ENCODE peak calls at places on chromosomes 6 and 20, in four cellular contexts. One of them, this sample, is unnamed.

GRCh38 chr6:118350881-118351430 is 197.1 kb upstream of the PLN start:
- DNase-seq in HepG2: no peak
- DNase-seq in tibial artery: no peak
- DNase-seq in upper lobe of left lung: no peak
- DNase-seq in this sample: no peak

GRCh38 chr6:45472383-45472782 is 94.6 kb upstream of the SUPT3H start:
- DNase-seq in HepG2: no peak
- DNase-seq in tibial artery: no peak
- DNase-seq in upper lobe of left lung: no peak
- DNase-seq in this sample: no peak

GRCh38 chr20:62516345-62516744 is 40.5 kb upstream of the GATA5 start:
- DNase-seq in HepG2: peak; percentile 57
- DNase-seq in tibial artery: no peak
- DNase-seq in upper lobe of left lung: peak; percentile 68
- DNase-seq in this sample: no peak

GRCh38 chr6:161111256-161111655 is 119.7 kb downstream of the MAP3K4 start:
- DNase-seq in HepG2: no peak
- DNase-seq in tibial artery: no peak
- DNase-seq in upper lobe of left lung: no peak
- DNase-seq in this sample: no peak

GRCh38 chr20:47271216-47271615 is 85.3 kb downstream of the ZMYND8 start:
- DNase-seq in HepG2: no peak
- DNase-seq in tibial artery: no peak
- DNase-seq in upper lobe of left lung: no peak
- DNase-seq in this sample: peak; percentile 1

GRCh38 chr6:157070403-157071107 is 252.8 kb downstream of the TMEM242 start:
- DNase-seq in HepG2: no peak
- DNase-seq in tibial artery: no peak
- DNase-seq in upper lobe of left lung: no peak
- DNase-seq in this sample: no peak

GRCh38 chr20:52746768-52747167 is 225.4 kb upstream of the TSHZ2 start:
- DNase-seq in HepG2: no peak
- DNase-seq in tibial artery: no peak
- DNase-seq in upper lobe of left lung: no peak
- DNase-seq in this sample: no peak

GRCh38 chr20:49230575-49231211 is 11.5 kb downstream of the DDX27 start:
- DNase-seq in HepG2: no peak
- DNase-seq in tibial artery: no peak
- DNase-seq in upper lobe of left lung: no peak
- DNase-seq in this sample: no peak

GRCh38 chr6:23826587-23826986 is 299.4 kb upstream of the NRSN1 start:
- DNase-seq in HepG2: no peak
- DNase-seq in tibial artery: no peak
- DNase-seq in upper lobe of left lung: no peak
- DNase-seq in this sample: no peak

GRCh38 chr6:38169221-38169674 is 349.7 kb downstream of the ZFAND3 start:
- DNase-seq in HepG2: no peak
- DNase-seq in tibial artery: no peak
- DNase-seq in upper lobe of left lung: peak; percentile 69
- DNase-seq in this sample: no peak

GRCh38 chr6:131510094-131510493 is 62.9 kb upstream of the ARG1 start:
- DNase-seq in HepG2: no peak
- DNase-seq in tibial artery: no peak
- DNase-seq in upper lobe of left lung: no peak
- DNase-seq in this sample: no peak

GRCh38 chr20:11585752-11586352 is 331.8 kb upstream of the BTBD3 start:
- DNase-seq in HepG2: peak; percentile 16
- DNase-seq in tibial artery: no peak
- DNase-seq in upper lobe of left lung: no peak
- DNase-seq in this sample: no peak

GRCh38 chr6:112665815-112666214 is 318.7 kb downstream of the RFPL4B start:
- DNase-seq in HepG2: no peak
- DNase-seq in tibial artery: no peak
- DNase-seq in upper lobe of left lung: no peak
- DNase-seq in this sample: no peak

GRCh38 chr20:50189681-50190250 is 864 bp upstream of the CEBPB start:
- DNase-seq in HepG2: peak; percentile 79
- DNase-seq in tibial artery: peak; percentile 51
- DNase-seq in upper lobe of left lung: peak; percentile 95
- DNase-seq in this sample: peak; percentile 86

GRCh38 chr6:53956068-53956711 is 155.1 kb upstream of the MLIP start:
- DNase-seq in HepG2: peak; percentile 79
- DNase-seq in tibial artery: peak; percentile 44
- DNase-seq in upper lobe of left lung: no peak
- DNase-seq in this sample: peak; percentile 60

GRCh38 chr6:139925894-139926641 is 551.6 kb upstream of the CITED2 start:
- DNase-seq in HepG2: peak; percentile 71
- DNase-seq in tibial artery: peak; percentile 28
- DNase-seq in upper lobe of left lung: no peak
- DNase-seq in this sample: no peak

GRCh38 chr6:14921878-14922277 is 324.0 kb upstream of the JARID2 start:
- DNase-seq in HepG2: no peak
- DNase-seq in tibial artery: peak; percentile 66
- DNase-seq in upper lobe of left lung: no peak
- DNase-seq in this sample: no peak

GRCh38 chr20:57458400-57459160 is 66.4 kb downstream of the CTCFL start:
- DNase-seq in HepG2: no peak
- DNase-seq in tibial artery: peak; percentile 40
- DNase-seq in upper lobe of left lung: no peak
- DNase-seq in this sample: no peak

DNA sequence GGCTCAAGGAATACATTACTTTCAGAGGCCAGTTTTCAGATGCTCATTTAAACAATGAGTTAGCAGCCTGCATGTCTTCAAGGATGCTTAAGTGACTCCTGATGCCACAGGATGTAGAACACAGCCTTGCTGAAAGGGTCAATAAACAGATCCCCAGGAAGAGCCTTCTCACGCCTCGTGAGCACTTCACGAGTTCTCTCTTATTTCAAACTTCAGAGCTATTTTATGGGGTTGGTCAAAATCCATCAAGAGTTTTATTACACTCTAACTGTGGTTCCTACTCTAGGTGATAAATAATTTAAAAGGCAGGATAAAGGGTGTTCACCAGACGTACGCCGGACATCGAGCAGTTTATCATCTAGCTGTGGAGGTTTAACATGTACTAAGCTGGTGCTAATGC is 193.9 kb downstream of the SMOC2 start:
- DNase-seq in HepG2: no peak
- DNase-seq in tibial artery: no peak
- DNase-seq in upper lobe of left lung: no peak
- DNase-seq in this sample: no peak
- H3K9me3 ChIP-seq in HepG2: no peaks in the 10 kb centered on the region
- H3K9me3 ChIP-seq in tibial artery: no peaks in the 10 kb centered on the region
- H3K9me3 ChIP-seq in upper lobe of left lung: no peaks in the 10 kb centered on the region
- H3K9me3 ChIP-seq in this sample: no peaks in the 10 kb centered on the region

DNA sequence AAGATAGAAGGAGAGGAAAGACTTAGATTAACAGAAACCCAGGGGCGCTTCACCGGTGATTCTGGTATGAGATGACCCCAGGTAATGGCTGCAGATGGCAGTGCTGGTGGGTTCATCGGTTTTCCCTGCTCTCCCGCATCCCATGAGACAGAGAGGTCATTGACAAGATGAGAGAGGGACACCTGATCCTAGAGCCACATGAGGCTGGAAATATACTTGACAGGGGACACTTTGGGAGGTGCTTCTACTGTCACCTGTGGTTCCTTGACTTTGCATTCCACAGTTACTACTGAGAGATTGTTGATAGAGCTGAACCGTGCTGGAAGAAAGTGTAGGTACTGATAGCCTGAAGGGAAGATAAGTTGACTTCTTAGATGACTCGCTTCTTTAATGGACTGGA is 74.3 kb downstream of the SYNDIG1 start:
- DNase-seq in HepG2: no peak
- DNase-seq in tibial artery: no peak
- DNase-seq in upper lobe of left lung: no peak
- DNase-seq in this sample: no peak
- TF ChIP-seq CTCF in HepG2: no peak
- TF ChIP-seq CTCF in tibial artery: no peak
- TF ChIP-seq CTCF in upper lobe of left lung: no peak
- TF ChIP-seq CTCF in this sample: no peak

DNA sequence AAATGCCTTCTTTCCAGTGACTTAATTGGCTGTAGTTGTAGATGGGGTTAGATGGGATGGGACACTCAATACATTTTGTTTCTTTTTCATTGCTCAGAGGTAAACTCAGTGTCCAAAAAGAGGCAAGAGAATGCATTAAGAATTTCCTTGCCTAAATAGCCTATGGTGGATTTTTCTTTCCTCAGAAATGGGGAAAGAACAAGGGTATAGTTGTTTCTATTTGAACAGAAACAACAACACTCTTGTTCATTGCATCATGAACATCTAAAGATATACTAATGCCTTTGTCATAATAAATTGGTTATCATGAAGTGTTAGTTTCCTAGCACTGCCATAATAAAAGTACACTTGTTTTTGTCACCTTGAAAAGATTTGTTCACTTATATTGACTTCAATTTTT is 14.6 kb upstream of the DEFB123 start:
- DNase-seq in HepG2: no peak
- DNase-seq in tibial artery: no peak
- DNase-seq in upper lobe of left lung: no peak
- DNase-seq in this sample: no peak
- H3K9me3 ChIP-seq in HepG2: no peaks in the 10 kb centered on the region
- H3K9me3 ChIP-seq in tibial artery: peaks cover 9% of the 10 kb centered on the region
- H3K9me3 ChIP-seq in upper lobe of left lung: peaks cover 6% of the 10 kb centered on the region
- H3K9me3 ChIP-seq in this sample: no peaks in the 10 kb centered on the region

GRCh38 chr6:4958624-4959023 is 45.2 kb downstream of the RPP40 start:
- DNase-seq in HepG2: no peak
- DNase-seq in tibial artery: no peak
- DNase-seq in upper lobe of left lung: no peak
- DNase-seq in this sample: no peak

GRCh38 chr6:4953440-4953839 is 50.4 kb downstream of the RPP40 start:
- DNase-seq in HepG2: no peak
- DNase-seq in tibial artery: no peak
- DNase-seq in upper lobe of left lung: peak; percentile 62
- DNase-seq in this sample: no peak

GRCh38 chr6:4956625-4957024 is 47.2 kb downstream of the RPP40 start:
- DNase-seq in HepG2: no peak
- DNase-seq in tibial artery: no peak
- DNase-seq in upper lobe of left lung: no peak
- DNase-seq in this sample: no peak

GRCh38 chr6:4961322-4962168 is 42.3 kb downstream of the RPP40 start:
- DNase-seq in HepG2: no peak
- DNase-seq in tibial artery: no peak
- DNase-seq in upper lobe of left lung: no peak
- DNase-seq in this sample: no peak

DNA sequence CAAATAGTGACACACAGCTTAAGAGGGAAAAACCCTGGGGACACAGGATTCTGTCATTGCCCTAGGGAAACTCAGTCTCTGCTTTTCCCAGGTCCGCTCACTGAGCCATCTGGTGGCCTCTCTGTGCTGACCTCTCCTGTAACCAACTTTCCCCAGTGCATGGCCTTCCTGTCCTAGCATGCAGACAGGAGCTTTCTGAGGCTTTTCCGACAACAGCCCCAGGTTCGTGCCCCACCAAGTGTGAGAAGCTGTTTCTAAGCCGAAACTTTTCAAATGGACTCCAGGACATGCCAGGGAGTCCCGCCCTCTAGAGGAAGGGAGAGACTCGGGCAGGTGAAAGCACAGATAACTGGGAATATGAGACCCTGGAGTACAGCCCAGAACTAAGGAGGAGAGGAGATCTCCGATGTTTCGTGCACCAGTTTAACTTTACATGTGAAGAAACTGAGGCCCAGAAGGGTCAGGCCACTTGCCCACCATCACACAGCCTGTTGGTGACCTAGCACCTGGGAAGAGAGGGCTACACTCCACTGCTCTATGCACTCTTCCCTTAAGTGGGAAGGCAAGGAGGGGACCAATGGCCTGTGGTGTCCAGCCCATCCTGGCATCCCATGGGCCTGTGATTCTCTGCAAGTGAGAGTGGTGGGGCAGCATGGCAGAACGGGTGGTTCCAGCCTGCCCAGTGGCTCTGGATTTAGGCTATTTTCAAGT is 46.2 kb downstream of the RPP40 start:
- DNase-seq in HepG2: peak; percentile 24
- DNase-seq in tibial artery: no peak
- DNase-seq in upper lobe of left lung: no peak
- DNase-seq in this sample: no peak
- TF ChIP-seq CTCF in HepG2: peak; percentile 63
- TF ChIP-seq CTCF in tibial artery: peak; percentile 11
- TF ChIP-seq CTCF in upper lobe of left lung: no peak
- TF ChIP-seq CTCF in this sample: no peak

GRCh38 chr20:59673998-59674445 is 69.7 kb downstream of the PHACTR3 start:
- DNase-seq in HepG2: no peak
- DNase-seq in tibial artery: no peak
- DNase-seq in upper lobe of left lung: no peak
- DNase-seq in this sample: no peak
- H3K9me3 ChIP-seq in HepG2: no peaks in the 10 kb centered on the region
- H3K9me3 ChIP-seq in tibial artery: no peaks in the 10 kb centered on the region
- H3K9me3 ChIP-seq in upper lobe of left lung: no peaks in the 10 kb centered on the region
- H3K9me3 ChIP-seq in this sample: no peaks in the 10 kb centered on the region

DNA sequence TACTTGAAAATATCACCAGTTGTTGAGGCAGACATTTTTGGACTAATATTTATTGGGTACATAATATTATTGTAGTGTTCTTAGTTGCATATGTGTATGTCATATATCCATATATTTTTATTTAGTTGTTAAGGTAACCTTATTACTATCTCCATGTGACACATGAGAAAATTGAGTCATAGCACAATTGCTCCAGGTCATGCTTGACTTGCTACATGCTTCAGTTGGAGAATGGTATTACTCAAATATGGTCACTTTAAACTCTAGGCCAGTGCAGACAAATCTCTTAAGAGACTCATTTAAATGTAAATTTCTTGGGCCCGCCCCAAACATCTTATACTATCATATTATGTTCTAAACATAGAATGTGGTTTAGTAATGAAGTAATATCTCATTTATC is 246.1 kb downstream of the RIMS1 start:
- DNase-seq in HepG2: no peak
- DNase-seq in tibial artery: no peak
- DNase-seq in upper lobe of left lung: no peak
- DNase-seq in this sample: no peak
- TF ChIP-seq CTCF in HepG2: no peak
- TF ChIP-seq CTCF in tibial artery: no peak
- TF ChIP-seq CTCF in upper lobe of left lung: no peak
- TF ChIP-seq CTCF in this sample: no peak

GRCh38 chr20:31374346-31374745 is 5.9 kb downstream of the DEFB118 start:
- DNase-seq in HepG2: no peak
- DNase-seq in tibial artery: no peak
- DNase-seq in upper lobe of left lung: no peak
- DNase-seq in this sample: no peak
- H3K9me3 ChIP-seq in HepG2: no peaks in the 10 kb centered on the region
- H3K9me3 ChIP-seq in tibial artery: no peaks in the 10 kb centered on the region
- H3K9me3 ChIP-seq in upper lobe of left lung: no peaks in the 10 kb centered on the region
- H3K9me3 ChIP-seq in this sample: no peaks in the 10 kb centered on the region

GRCh38 chr6:90780141-90780540 is 193.3 kb upstream of the MAP3K7 start:
- DNase-seq in HepG2: no peak
- DNase-seq in tibial artery: no peak
- DNase-seq in upper lobe of left lung: no peak
- DNase-seq in this sample: no peak
- TF ChIP-seq CTCF in HepG2: no peak
- TF ChIP-seq CTCF in tibial artery: no peak
- TF ChIP-seq CTCF in upper lobe of left lung: no peak
- TF ChIP-seq CTCF in this sample: no peak

DNA sequence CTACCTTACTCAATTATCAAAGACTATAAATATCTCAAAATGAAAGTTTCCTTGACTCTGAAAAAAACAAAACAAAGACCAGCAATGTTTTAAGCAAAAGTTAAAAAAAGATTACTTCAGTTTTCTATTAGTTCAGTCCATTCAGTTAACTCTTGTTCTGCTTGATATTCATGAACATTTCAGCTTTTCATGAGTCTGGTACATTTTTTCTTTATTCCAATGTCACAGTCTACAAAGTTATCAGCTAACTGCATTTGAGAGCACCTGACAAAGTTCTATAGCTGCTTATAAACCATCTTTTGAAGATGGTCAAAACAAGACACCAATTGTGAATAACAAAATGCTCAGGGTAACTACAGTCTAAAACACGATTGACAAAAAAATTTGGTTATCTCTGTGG is 156.1 kb upstream of the NOX3 start:
- DNase-seq in HepG2: no peak
- DNase-seq in tibial artery: no peak
- DNase-seq in upper lobe of left lung: no peak
- DNase-seq in this sample: no peak
- H3K9me3 ChIP-seq in HepG2: peaks cover 19% of the 10 kb centered on the region
- H3K9me3 ChIP-seq in tibial artery: peaks cover 25% of the 10 kb centered on the region
- H3K9me3 ChIP-seq in upper lobe of left lung: peaks cover 37% of the 10 kb centered on the region
- H3K9me3 ChIP-seq in this sample: peaks cover 9% of the 10 kb centered on the region

This sample was measured in suprapubic skin.